ENCODE peak calls at places on chromosomes 13 and 19, in five cellular contexts. One of them, this sample, is unnamed. For H3K9me3, the result is how much of the 10 kb centered on the place peaks cover.

GRCh38 chr13:21833921-21834320 is 163.0 kb downstream of the FGF9 start:
- DNase-seq in esophagus squamous epithelium: no peak
- DNase-seq in breast epithelium: no peak
- DNase-seq in small intestine: no peak
- DNase-seq in body of pancreas: no peak
- DNase-seq in this sample: no peak

GRCh38 chr13:50693755-50694154 is 149.7 kb downstream of the DLEU7 start:
- DNase-seq in esophagus squamous epithelium: no peak
- DNase-seq in breast epithelium: no peak
- DNase-seq in small intestine: peak
- DNase-seq in body of pancreas: no peak
- DNase-seq in this sample: no peak

GRCh38 chr19:44772969-44773368 is 4.7 kb upstream of the CBLC start:
- DNase-seq in esophagus squamous epithelium: no peak
- DNase-seq in breast epithelium: no peak
- DNase-seq in small intestine: no peak
- DNase-seq in body of pancreas: no peak
- DNase-seq in this sample: no peak

GRCh38 chr13:51585234-51585672 is 991 bp downstream of the WDFY2 start:
- DNase-seq in esophagus squamous epithelium: no peak
- DNase-seq in breast epithelium: no peak
- DNase-seq in small intestine: no peak
- DNase-seq in body of pancreas: no peak
- DNase-seq in this sample: no peak

GRCh38 chr13:73462241-73462640 is 403.4 kb downstream of the KLF5 start:
- DNase-seq in esophagus squamous epithelium: no peak
- DNase-seq in breast epithelium: no peak
- DNase-seq in small intestine: no peak
- DNase-seq in body of pancreas: no peak
- DNase-seq in this sample: no peak

GRCh38 chr19:13835791-13836723 is 40.8 kb downstream of the ZSWIM4 start:
- DNase-seq in esophagus squamous epithelium: no peak
- DNase-seq in breast epithelium: no peak
- DNase-seq in small intestine: no peak
- DNase-seq in body of pancreas: no peak
- DNase-seq in this sample: no peak

GRCh38 chr19:383922-384800 is 24.8 kb downstream of the C2CD4C start:
- DNase-seq in esophagus squamous epithelium: no peak
- DNase-seq in breast epithelium: peak
- DNase-seq in small intestine: no peak
- DNase-seq in body of pancreas: peak
- DNase-seq in this sample: peak

GRCh38 chr13:22102237-22102636 is 431.4 kb downstream of the FGF9 start:
- DNase-seq in esophagus squamous epithelium: no peak
- DNase-seq in breast epithelium: no peak
- DNase-seq in small intestine: no peak
- DNase-seq in body of pancreas: no peak
- DNase-seq in this sample: no peak

GRCh38 chr13:99984463-99985242 is 3.1 kb downstream of the ZIC2 start:
- DNase-seq in esophagus squamous epithelium: no peak
- DNase-seq in breast epithelium: no peak
- DNase-seq in small intestine: no peak
- DNase-seq in body of pancreas: no peak
- DNase-seq in this sample: no peak

GRCh38 chr13:86567119-86567518 is 767.9 kb upstream of the SLITRK6 start:
- DNase-seq in esophagus squamous epithelium: no peak
- DNase-seq in breast epithelium: no peak
- DNase-seq in small intestine: no peak
- DNase-seq in body of pancreas: peak
- DNase-seq in this sample: peak

GRCh38 chr13:110676511-110677204 is 29.3 kb downstream of the CARS2 start:
- DNase-seq in esophagus squamous epithelium: no peak
- DNase-seq in breast epithelium: no peak
- DNase-seq in small intestine: no peak
- DNase-seq in body of pancreas: peak
- DNase-seq in this sample: no peak

GRCh38 chr13:91153372-91153771 is 194.1 kb upstream of the MIR17HG start:
- DNase-seq in esophagus squamous epithelium: no peak
- DNase-seq in breast epithelium: no peak
- DNase-seq in small intestine: no peak
- DNase-seq in body of pancreas: no peak
- DNase-seq in this sample: no peak

GRCh38 chr13:91621161-91621560 is 222.7 kb downstream of the GPC5 start:
- DNase-seq in esophagus squamous epithelium: no peak
- DNase-seq in breast epithelium: no peak
- DNase-seq in small intestine: no peak
- DNase-seq in body of pancreas: no peak
- DNase-seq in this sample: no peak

GRCh38 chr13:32955881-32956594 is 60.2 kb upstream of the KL start:
- DNase-seq in esophagus squamous epithelium: no peak
- DNase-seq in breast epithelium: no peak
- DNase-seq in small intestine: no peak
- DNase-seq in body of pancreas: no peak
- DNase-seq in this sample: no peak

GRCh38 chr19:31326329-31327028 is 22.8 kb downstream of the TSHZ3 start:
- DNase-seq in esophagus squamous epithelium: no peak
- DNase-seq in breast epithelium: no peak
- DNase-seq in small intestine: no peak
- DNase-seq in body of pancreas: no peak
- DNase-seq in this sample: no peak

GRCh38 chr13:113741101-113741731 is 17.8 kb upstream of the TMEM255B start:
- DNase-seq in esophagus squamous epithelium: no peak
- DNase-seq in breast epithelium: no peak
- DNase-seq in small intestine: no peak
- DNase-seq in body of pancreas: no peak
- DNase-seq in this sample: no peak

GRCh38 chr19:49566302-49566701 is 14.1 kb downstream of the NOSIP start:
- DNase-seq in esophagus squamous epithelium: no peak
- DNase-seq in breast epithelium: no peak
- DNase-seq in small intestine: no peak
- DNase-seq in body of pancreas: no peak
- DNase-seq in this sample: no peak

GRCh38 chr13:56622840-56623239 is 517.9 kb upstream of the PRR20A start:
- DNase-seq in esophagus squamous epithelium: no peak
- DNase-seq in breast epithelium: no peak
- DNase-seq in small intestine: no peak
- DNase-seq in body of pancreas: no peak
- DNase-seq in this sample: no peak

GRCh38 chr13:64546371-64546770 is 2683.8 kb downstream of the PCDH9 start:
- DNase-seq in esophagus squamous epithelium: no peak
- DNase-seq in breast epithelium: no peak
- DNase-seq in small intestine: no peak
- DNase-seq in body of pancreas: no peak
- DNase-seq in this sample: no peak

GRCh38 chr19:10226376-10227214 is 4.5 kb downstream of the S1PR2 start:
- DNase-seq in esophagus squamous epithelium: no peak
- DNase-seq in breast epithelium: peak
- DNase-seq in small intestine: no peak
- DNase-seq in body of pancreas: no peak
- DNase-seq in this sample: no peak

GRCh38 chr19:10228925-10229324 is 2.2 kb downstream of the S1PR2 start:
- DNase-seq in esophagus squamous epithelium: no peak
- DNase-seq in breast epithelium: no peak
- DNase-seq in small intestine: peak
- DNase-seq in body of pancreas: no peak
- DNase-seq in this sample: no peak

GRCh38 chr19:10230155-10230903 is 802 bp downstream of the S1PR2 start:
- DNase-seq in esophagus squamous epithelium: no peak
- DNase-seq in breast epithelium: no peak
- DNase-seq in small intestine: peak
- DNase-seq in body of pancreas: peak
- DNase-seq in this sample: no peak

GRCh38 chr19:10227215-10227971 is 3.7 kb downstream of the S1PR2 start:
- DNase-seq in esophagus squamous epithelium: no peak
- DNase-seq in breast epithelium: no peak
- DNase-seq in small intestine: no peak
- DNase-seq in body of pancreas: no peak
- DNase-seq in this sample: no peak

GRCh38 chr19:10228393-10228792 is 2.7 kb downstream of the S1PR2 start:
- DNase-seq in esophagus squamous epithelium: no peak
- DNase-seq in breast epithelium: no peak
- DNase-seq in small intestine: no peak
- DNase-seq in body of pancreas: no peak
- DNase-seq in this sample: no peak
- H3K4me3 ChIP-seq in esophagus squamous epithelium: no peak
- H3K4me3 ChIP-seq in breast epithelium: no peak
- H3K4me3 ChIP-seq in small intestine: no peak
- H3K4me3 ChIP-seq in body of pancreas: no peak
- H3K4me3 ChIP-seq in this sample: no peak

DNA sequence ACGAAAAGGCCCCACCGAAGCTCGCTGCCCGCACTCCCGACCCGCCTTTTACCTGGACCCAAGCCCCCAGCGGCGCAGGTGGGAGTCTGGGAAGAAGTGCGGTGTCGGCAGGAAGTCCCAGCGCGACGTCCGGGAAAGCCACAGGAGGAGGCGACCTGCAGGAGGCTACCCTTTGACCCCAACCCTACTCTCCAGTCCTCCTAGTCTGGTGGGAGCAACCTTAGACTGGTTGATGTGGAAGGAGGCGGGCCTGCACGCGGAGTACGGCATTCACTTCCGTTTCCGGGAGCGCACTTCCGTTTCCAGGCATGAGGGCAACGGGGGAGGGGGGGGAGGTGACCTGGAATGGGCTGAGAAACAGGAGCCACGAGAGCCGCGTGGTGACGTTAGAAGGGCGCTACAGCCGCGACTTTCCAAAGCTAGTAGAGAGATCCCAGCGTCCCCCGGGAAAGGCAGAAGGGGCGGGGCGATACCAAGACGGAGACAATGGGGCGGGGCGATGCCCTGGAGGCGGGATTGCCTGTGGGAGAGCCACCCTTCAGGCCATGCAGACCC is 28.5 kb downstream of the ZNF266 start:
- DNase-seq in esophagus squamous epithelium: no peak
- DNase-seq in breast epithelium: no peak
- DNase-seq in small intestine: peak
- DNase-seq in body of pancreas: peak
- DNase-seq in this sample: no peak
- H3K9me3 ChIP-seq in esophagus squamous epithelium: half or more
- H3K9me3 ChIP-seq in breast epithelium: half or more
- H3K9me3 ChIP-seq in small intestine: under half
- H3K9me3 ChIP-seq in body of pancreas: under half
- H3K9me3 ChIP-seq in this sample: under half

GRCh38 chr13:26806891-26807290 is 46.3 kb upstream of the GPR12 start:
- DNase-seq in esophagus squamous epithelium: no peak
- DNase-seq in breast epithelium: no peak
- DNase-seq in small intestine: no peak
- DNase-seq in body of pancreas: no peak
- DNase-seq in this sample: no peak
- H3K4me3 ChIP-seq in esophagus squamous epithelium: no peak
- H3K4me3 ChIP-seq in breast epithelium: no peak
- H3K4me3 ChIP-seq in small intestine: no peak
- H3K4me3 ChIP-seq in body of pancreas: no peak
- H3K4me3 ChIP-seq in this sample: no peak

GRCh38 chr19:23365222-23365621 is 30.0 kb downstream of the ZNF91 start:
- DNase-seq in esophagus squamous epithelium: no peak
- DNase-seq in breast epithelium: no peak
- DNase-seq in small intestine: no peak
- DNase-seq in body of pancreas: no peak
- DNase-seq in this sample: no peak

DNA sequence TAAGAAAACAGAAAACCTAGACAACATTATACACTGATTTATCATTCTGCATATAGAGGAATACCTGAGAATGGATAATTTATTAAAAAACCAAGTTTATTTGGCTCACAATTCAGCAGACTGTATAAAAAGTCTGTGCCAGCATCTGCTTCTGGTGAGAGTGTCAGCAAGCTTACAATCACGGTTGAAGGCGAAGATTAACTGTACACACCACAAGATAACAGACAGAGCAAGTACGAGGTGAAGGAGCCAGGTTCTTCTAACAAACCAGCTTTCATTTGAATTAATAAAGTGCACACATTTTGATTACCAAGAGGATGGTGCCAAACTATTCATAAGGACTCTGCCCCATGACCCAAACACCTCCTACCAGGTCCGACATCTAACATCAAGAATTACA is 28.8 kb downstream of the ZNF91 start:
- DNase-seq in esophagus squamous epithelium: no peak
- DNase-seq in breast epithelium: no peak
- DNase-seq in small intestine: no peak
- DNase-seq in body of pancreas: no peak
- DNase-seq in this sample: no peak
- H3K9me3 ChIP-seq in esophagus squamous epithelium: half or more
- H3K9me3 ChIP-seq in breast epithelium: half or more
- H3K9me3 ChIP-seq in small intestine: under half
- H3K9me3 ChIP-seq in body of pancreas: under half
- H3K9me3 ChIP-seq in this sample: under half

GRCh38 chr13:42036711-42037110 is 11.7 kb upstream of the DGKH start:
- DNase-seq in esophagus squamous epithelium: no peak
- DNase-seq in breast epithelium: no peak
- DNase-seq in small intestine: no peak
- DNase-seq in body of pancreas: no peak
- DNase-seq in this sample: no peak

GRCh38 chr13:42040730-42041016 is 7.8 kb upstream of the DGKH start:
- DNase-seq in esophagus squamous epithelium: no peak
- DNase-seq in breast epithelium: no peak
- DNase-seq in small intestine: no peak
- DNase-seq in body of pancreas: no peak
- DNase-seq in this sample: no peak

GRCh38 chr13:42039457-42039945 is 8.9 kb upstream of the DGKH start:
- DNase-seq in esophagus squamous epithelium: no peak
- DNase-seq in breast epithelium: no peak
- DNase-seq in small intestine: peak
- DNase-seq in body of pancreas: no peak
- DNase-seq in this sample: no peak

GRCh38 chr13:42039946-42040729 is 8.3 kb upstream of the DGKH start:
- DNase-seq in esophagus squamous epithelium: peak
- DNase-seq in breast epithelium: peak
- DNase-seq in small intestine: peak
- DNase-seq in body of pancreas: peak
- DNase-seq in this sample: no peak

DNA sequence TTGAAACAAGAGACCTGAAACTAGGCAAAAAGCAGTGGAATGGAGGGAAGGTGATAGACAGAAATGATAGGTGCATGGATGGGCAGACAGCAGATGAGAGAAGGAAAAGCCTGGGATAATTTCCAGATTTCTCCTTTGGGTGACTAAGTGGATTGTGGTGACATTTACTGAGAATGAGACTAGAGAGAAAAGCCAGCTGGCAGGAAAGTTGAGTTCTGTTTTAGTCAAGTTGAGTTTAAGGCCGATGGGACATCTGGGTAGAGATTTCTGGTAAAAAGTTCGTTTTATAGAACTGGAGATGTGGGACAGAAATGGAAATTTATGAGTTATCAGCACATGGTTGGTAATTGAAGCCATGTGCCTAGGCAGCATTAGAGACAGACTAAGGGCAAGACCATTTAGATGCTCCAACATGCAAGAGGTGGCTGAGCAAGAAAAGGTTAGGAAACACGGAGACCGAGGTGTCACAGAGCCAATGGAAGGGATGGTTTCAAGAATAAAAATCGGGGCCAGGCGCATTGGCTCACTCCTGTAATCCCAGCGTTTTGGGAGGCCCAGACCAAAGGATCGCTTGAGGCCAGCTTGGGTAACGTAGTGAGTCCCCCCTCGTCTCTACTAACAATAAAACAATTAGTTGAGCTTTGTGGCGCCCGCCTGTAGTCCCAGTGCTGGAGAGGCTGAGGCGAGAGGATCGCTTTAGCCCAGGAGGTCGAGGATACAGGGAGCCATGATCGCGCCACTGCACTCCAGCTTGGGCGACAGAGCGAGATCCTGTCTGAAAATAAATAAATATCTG is 9.6 kb upstream of the DGKH start:
- DNase-seq in esophagus squamous epithelium: no peak
- DNase-seq in breast epithelium: no peak
- DNase-seq in small intestine: no peak
- DNase-seq in body of pancreas: no peak
- DNase-seq in this sample: no peak
- H3K4me3 ChIP-seq in esophagus squamous epithelium: peak
- H3K4me3 ChIP-seq in breast epithelium: peak
- H3K4me3 ChIP-seq in small intestine: no peak
- H3K4me3 ChIP-seq in body of pancreas: no peak
- H3K4me3 ChIP-seq in this sample: no peak

This sample was measured in iPS DF 6.9.